ENCODE peak calls at places on chromosomes 13 and 19, in nine cellular contexts. R is SJSA1; K is HS-5; O is HTR-8/SVneo; N is tibial nerve; U is stimulated activated CD4-positive, alpha-beta T cell treated with anti-CD3 and anti-CD28 coated beads, Interleukin-2, amount 100 ng/mL, for 48 hours; I is NCI-H748 treated with DMSO at 0.1 percent for 48 hours; X is neural progenitor cell; A is astrocyte of the spinal cord. Y is an unnamed sample.

GRCh38 chr19:21835429-21835809 is 563 bp downstream of the ZNF43 start:
- DNase-seq in R (no peak), K (no peak), O (no peak), N (no peak), U (peak), I (no peak), X (no peak), A (no peak), Y (no peak)

GRCh38 chr13:92807343-92807742 is 419.3 kb upstream of the GPC6 start:
- DNase-seq in R (no peak), K (no peak), O (no peak), N (no peak), U (no peak), I (no peak), X (no peak), A (peak), Y (no peak)

GRCh38 chr19:51712461-51713081 is 11.2 kb downstream of the HAS1 start:
- DNase-seq in R (no peak), K (no peak), O (peak), N (no peak), U (no peak), I (no peak), X (peak), A (peak), Y (no peak)

GRCh38 chr13:44421853-44422525 is 48.4 kb downstream of the SERP2 start:
- DNase-seq in R (no peak), K (no peak), O (no peak), N (no peak), U (no peak), I (no peak), X (no peak), A (no peak), Y (no peak)

GRCh38 chr19:46661735-46662592 is 982 bp upstream of the DACT3 start:
- DNase-seq in R (peak), K (peak), O (peak), N (peak), U (peak), I (peak), X (peak), A (peak), Y (peak)

GRCh38 chr13:99590519-99591011 is 89.3 kb downstream of the TM9SF2 start:
- DNase-seq in R (peak), K (no peak), O (no peak), N (no peak), U (no peak), I (no peak), X (no peak), A (peak), Y (no peak)

GRCh38 chr13:112456138-112457056 is 80.2 kb downstream of the SPACA7 start:
- DNase-seq in R (no peak), K (no peak), O (no peak), N (no peak), U (no peak), I (no peak), X (no peak), A (no peak), Y (no peak)

GRCh38 chr19:7874080-7874856 is at the start of gene PRR36:
- DNase-seq in R (no peak), K (no peak), O (peak), N (no peak), U (no peak), I (peak), X (peak), A (no peak), Y (no peak)

GRCh38 chr19:48271531-48272151 is 1.8 kb downstream of the ZNF114 start:
- DNase-seq in R (peak), K (no peak), O (no peak), N (no peak), U (no peak), I (peak), X (peak), A (peak), Y (no peak)

GRCh38 chr13:102856603-102857002 is 10.8 kb downstream of the ERCC5 start:
- DNase-seq in R (no peak), K (no peak), O (no peak), N (no peak), U (no peak), I (no peak), X (no peak), A (peak), Y (no peak)

GRCh38 chr19:54425382-54425723 is 10.1 kb downstream of the TTYH1 start:
- DNase-seq in R (no peak), K (no peak), O (no peak), N (no peak), U (no peak), I (no peak), X (no peak), A (no peak), Y (no peak)

GRCh38 chr19:16888629-16889371 is at the start of gene F2RL3:
- DNase-seq in R (peak), K (no peak), O (no peak), N (no peak), U (no peak), I (no peak), X (no peak), A (no peak), Y (no peak)

GRCh38 chr13:97043302-97043701 is 49.0 kb upstream of the OXGR1 start:
- DNase-seq in R (peak), K (no peak), O (no peak), N (no peak), U (no peak), I (no peak), X (no peak), A (peak), Y (no peak)

GRCh38 chr19:39339636-39340035 is 2.6 kb upstream of the SAMD4B start:
- DNase-seq in R (no peak), K (no peak), O (no peak), N (no peak), U (no peak), I (no peak), X (no peak), A (no peak), Y (no peak)

GRCh38 chr19:41705393-41706174 is 2.8 kb upstream of the CEACAM5 start:
- DNase-seq in R (no peak), K (no peak), O (peak), N (no peak), U (peak), I (no peak), X (peak), A (no peak), Y (no peak)

GRCh38 chr13:100828226-100828625 is 153.6 kb upstream of the TMTC4 start:
- DNase-seq in R (no peak), K (no peak), O (peak), N (no peak), U (no peak), I (peak), X (peak), A (no peak), Y (no peak)

GRCh38 chr13:49185264-49185663 is 34.9 kb upstream of the MLNR start:
- DNase-seq in R (no peak), K (no peak), O (no peak), N (no peak), U (no peak), I (no peak), X (no peak), A (peak), Y (no peak)

GRCh38 chr13:72221276-72221962 is 354.4 kb upstream of the DACH1 start:
- DNase-seq in R (no peak), K (no peak), O (peak), N (no peak), U (no peak), I (no peak), X (peak), A (no peak), Y (no peak)

GRCh38 chr13:63389756-63390155 is 1974.1 kb upstream of the PCDH20 start:
- DNase-seq in R (no peak), K (no peak), O (no peak), N (no peak), U (no peak), I (no peak), X (no peak), A (no peak), Y (no peak)

GRCh38 chr19:35351441-35352176 is 3.9 kb downstream of the FFAR1 start:
- DNase-seq in R (no peak), K (no peak), O (no peak), N (no peak), U (no peak), I (no peak), X (no peak), A (no peak), Y (no peak)

GRCh38 chr19:16112778-16113177 is 1.1 kb downstream of the RAB8A start:
- DNase-seq in R (no peak), K (no peak), O (no peak), N (no peak), U (no peak), I (no peak), X (no peak), A (no peak), Y (no peak)

GRCh38 chr13:111911141-111911720 is 155.7 kb upstream of the SOX1 start:
- DNase-seq in R (no peak), K (no peak), O (no peak), N (no peak), U (no peak), I (no peak), X (no peak), A (no peak), Y (no peak)

GRCh38 chr13:108034909-108035308 is 180.4 kb downstream of the LIG4 start:
- DNase-seq in R (no peak), K (no peak), O (no peak), N (no peak), U (no peak), I (no peak), X (no peak), A (no peak), Y (no peak)

GRCh38 chr19:643736-644135 is 4.1 kb downstream of the FGF22 start:
- DNase-seq in R (no peak), K (no peak), O (no peak), N (no peak), U (no peak), I (no peak), X (no peak), A (no peak), Y (no peak)

GRCh38 chr13:20137875-20138274 is 23.0 kb downstream of the GJA3 start:
- DNase-seq in R (no peak), K (no peak), O (no peak), N (no peak), U (no peak), I (no peak), X (no peak), A (no peak), Y (no peak)

GRCh38 chr19:12156254-12157058 is at the start of gene ZNF625:
- DNase-seq in R (peak), K (peak), O (peak), N (peak), U (no peak), I (peak), X (peak), A (peak), Y (no peak)

GRCh38 chr19:10395003-10395402 is 8.3 kb downstream of the CDC37 start:
- DNase-seq in R (no peak), K (no peak), O (no peak), N (no peak), U (no peak), I (no peak), X (no peak), A (no peak), Y (no peak)

GRCh38 chr19:57438925-57439324 is 3.8 kb downstream of the ZNF749 start:
- DNase-seq in R (no peak), K (no peak), O (no peak), N (no peak), U (no peak), I (no peak), X (no peak), A (no peak), Y (no peak)

GRCh38 chr13:93045836-93046235 is 180.8 kb upstream of the GPC6 start:
- DNase-seq in R (no peak), K (no peak), O (no peak), N (no peak), U (no peak), I (no peak), X (no peak), A (peak), Y (no peak)

GRCh38 chr19:38667552-38668205 is 20.2 kb downstream of the ACTN4 start:
- DNase-seq in R (peak), K (no peak), O (no peak), N (no peak), U (no peak), I (no peak), X (no peak), A (peak), Y (no peak)

GRCh38 chr19:15291666-15292065 is 40.7 kb downstream of the BRD4 start:
- DNase-seq in R (no peak), K (no peak), O (no peak), N (no peak), U (no peak), I (no peak), X (no peak), A (no peak), Y (no peak)

GRCh38 chr13:98340026-98340425 is 163.0 kb upstream of the RNF113B start:
- DNase-seq in R (no peak), K (no peak), O (no peak), N (no peak), U (no peak), I (no peak), X (no peak), A (no peak), Y (no peak)

GRCh38 chr13:97631158-97631557 is 197.2 kb downstream of the RAP2A start:
- DNase-seq in R (no peak), K (no peak), O (no peak), N (no peak), U (no peak), I (no peak), X (peak), A (no peak), Y (no peak)

GRCh38 chr19:42290523-42291436 is 11.2 kb upstream of the PRR19 start:
- DNase-seq in R (peak), K (no peak), O (no peak), N (no peak), U (peak), I (no peak), X (peak), A (no peak), Y (no peak)

GRCh38 chr13:66835040-66835628 is 395.0 kb downstream of the PCDH9 start:
- DNase-seq in R (no peak), K (no peak), O (no peak), N (peak), U (no peak), I (peak), X (peak), A (peak), Y (no peak)

Y was measured in activated CD4-positive, CD25-positive, alpha-beta regulatory T cell treated with anti-CD3 and anti-CD28 coated beads, Interleukin-2, amount 50 U/mL, for 16 hours.